ENCODE peak calls at places on chromosome 7, in seven cellular contexts. E is cardiac fibroblast; N is right atrium auricular region; S is fibroblast of mammary gland; J is osteoblast; Z is CD8-positive, alpha-beta T cell; K is PC-9. X is an unnamed sample.

GRCh38 chr7:1087462-1087809 is 477 bp upstream of the GPER1 start:
- DNase-seq in E (no peak), N (no peak), S (no peak), J (peak), Z (no peak), K (no peak), X (peak)

GRCh38 chr7:18753972-18754610 is 258.5 kb downstream of the HDAC9 start:
- DNase-seq in E (peak), N (no peak), S (peak), J (no peak), Z (no peak), K (peak), X (peak)

GRCh38 chr7:51067757-51068156 is 248.9 kb downstream of the COBL start:
- DNase-seq in E (peak), N (peak), S (peak), J (peak), Z (peak), K (peak), X (peak)

GRCh38 chr7:138506764-138507163 is 46.7 kb downstream of the TRIM24 start:
- DNase-seq in E (no peak), N (no peak), S (no peak), J (no peak), Z (no peak), K (no peak), X (no peak)

GRCh38 chr7:81659697-81660395 is 110.0 kb downstream of the HGF start:
- DNase-seq in E (no peak), N (no peak), S (no peak), J (no peak), Z (no peak), K (no peak), X (no peak)

GRCh38 chr7:130560972-130561371 is 69.1 kb downstream of the MEST start:
- DNase-seq in E (peak), N (no peak), S (peak), J (peak), Z (no peak), K (peak), X (peak)

GRCh38 chr7:76225951-76226350 is 24.3 kb downstream of the SRRM3 start:
- DNase-seq in E (no peak), N (no peak), S (no peak), J (no peak), Z (no peak), K (no peak), X (no peak)

GRCh38 chr7:102933763-102934162 is 21.0 kb downstream of the LRRC17 start:
- DNase-seq in E (peak), N (peak), S (peak), J (peak), Z (no peak), K (no peak), X (peak)

GRCh38 chr7:46215987-46216567 is 295.0 kb upstream of the IGFBP3 start:
- DNase-seq in E (peak), N (no peak), S (no peak), J (peak), Z (no peak), K (no peak), X (no peak)

GRCh38 chr7:82325416-82325815 is 118.2 kb downstream of the CACNA2D1 start:
- DNase-seq in E (no peak), N (no peak), S (no peak), J (no peak), Z (no peak), K (no peak), X (peak)

GRCh38 chr7:148527717-148528168 is 62.8 kb upstream of the C7orf33 start:
- DNase-seq in E (peak), N (peak), S (peak), J (peak), Z (peak), K (peak), X (peak)

GRCh38 chr7:140035400-140036223 is 27.1 kb downstream of the PARP12 start:
- DNase-seq in E (peak), N (no peak), S (peak), J (no peak), Z (no peak), K (no peak), X (peak)

GRCh38 chr7:28999421-28999820 is 41.3 kb upstream of the TRIL start:
- DNase-seq in E (no peak), N (no peak), S (no peak), J (no peak), Z (no peak), K (no peak), X (no peak)

GRCh38 chr7:116495737-116496136 is 3.8 kb upstream of the CAV2 start:
- DNase-seq in E (peak), N (no peak), S (peak), J (no peak), Z (no peak), K (peak), X (no peak)

GRCh38 chr7:72337822-72338167 is 74.3 kb downstream of the CALN1 start:
- DNase-seq in E (no peak), N (peak), S (no peak), J (no peak), Z (no peak), K (no peak), X (no peak)

GRCh38 chr7:115906690-115907089 is 123.9 kb downstream of the TFEC start:
- DNase-seq in E (no peak), N (no peak), S (no peak), J (no peak), Z (no peak), K (no peak), X (no peak)

GRCh38 chr7:117873056-117873932 is at the start of gene CTTNBP2:
- DNase-seq in E (peak), N (peak), S (peak), J (peak), Z (no peak), K (no peak), X (peak)

GRCh38 chr7:70726951-70727378 is 405.0 kb upstream of the GALNT17 start:
- DNase-seq in E (no peak), N (no peak), S (no peak), J (no peak), Z (no peak), K (no peak), X (no peak)

GRCh38 chr7:47336178-47337020 is 245.5 kb downstream of the TNS3 start:
- DNase-seq in E (peak), N (peak), S (peak), J (peak), Z (no peak), K (no peak), X (no peak)

GRCh38 chr7:138245216-138245615 is 169.0 kb downstream of the AKR1D1 start:
- DNase-seq in E (no peak), N (no peak), S (no peak), J (no peak), Z (no peak), K (no peak), X (no peak)

GRCh38 chr7:19707240-19707639 is 1.6 kb downstream of the POLR1F start:
- DNase-seq in E (peak), N (no peak), S (peak), J (no peak), Z (no peak), K (peak), X (peak)

GRCh38 chr7:141217938-141218337 is 144.1 kb downstream of the TMEM178B start:
- DNase-seq in E (no peak), N (no peak), S (no peak), J (no peak), Z (no peak), K (no peak), X (no peak)

GRCh38 chr7:79114875-79115274 is 338.6 kb downstream of the MAGI2 start:
- DNase-seq in E (no peak), N (no peak), S (no peak), J (no peak), Z (no peak), K (no peak), X (no peak)

GRCh38 chr7:1843271-1843861 is 173.3 kb downstream of the ELFN1 start:
- DNase-seq in E (no peak), N (no peak), S (no peak), J (peak), Z (no peak), K (peak), X (peak)

GRCh38 chr7:44223362-44224114 is 22.8 kb downstream of the YKT6 start:
- DNase-seq in E (no peak), N (no peak), S (no peak), J (no peak), Z (no peak), K (no peak), X (no peak)

GRCh38 chr7:147096629-147097028 is 980.0 kb downstream of the CNTNAP2 start:
- DNase-seq in E (no peak), N (no peak), S (no peak), J (no peak), Z (no peak), K (no peak), X (no peak)

GRCh38 chr7:99860281-99861127 is 16.3 kb downstream of the OR2AE1 start:
- DNase-seq in E (peak), N (peak), S (peak), J (peak), Z (no peak), K (no peak), X (peak)

GRCh38 chr7:32611201-32611691 is 116.0 kb downstream of the AVL9 start:
- DNase-seq in E (peak), N (no peak), S (peak), J (peak), Z (no peak), K (no peak), X (peak)

GRCh38 chr7:142413280-142414000 is 155.6 kb upstream of the PRSS58 start:
- DNase-seq in E (no peak), N (no peak), S (no peak), J (no peak), Z (no peak), K (no peak), X (no peak)

GRCh38 chr7:142409471-142409870 is 151.6 kb upstream of the PRSS58 start:
- DNase-seq in E (no peak), N (no peak), S (no peak), J (no peak), Z (no peak), K (no peak), X (no peak)

GRCh38 chr7:142414135-142414534 is 156.3 kb upstream of the PRSS58 start:
- DNase-seq in E (no peak), N (no peak), S (no peak), J (no peak), Z (no peak), K (no peak), X (no peak)

GRCh38 chr7:142414915-142415314 is 157.1 kb upstream of the PRSS58 start:
- DNase-seq in E (no peak), N (no peak), S (no peak), J (no peak), Z (no peak), K (no peak), X (no peak)

DNA sequence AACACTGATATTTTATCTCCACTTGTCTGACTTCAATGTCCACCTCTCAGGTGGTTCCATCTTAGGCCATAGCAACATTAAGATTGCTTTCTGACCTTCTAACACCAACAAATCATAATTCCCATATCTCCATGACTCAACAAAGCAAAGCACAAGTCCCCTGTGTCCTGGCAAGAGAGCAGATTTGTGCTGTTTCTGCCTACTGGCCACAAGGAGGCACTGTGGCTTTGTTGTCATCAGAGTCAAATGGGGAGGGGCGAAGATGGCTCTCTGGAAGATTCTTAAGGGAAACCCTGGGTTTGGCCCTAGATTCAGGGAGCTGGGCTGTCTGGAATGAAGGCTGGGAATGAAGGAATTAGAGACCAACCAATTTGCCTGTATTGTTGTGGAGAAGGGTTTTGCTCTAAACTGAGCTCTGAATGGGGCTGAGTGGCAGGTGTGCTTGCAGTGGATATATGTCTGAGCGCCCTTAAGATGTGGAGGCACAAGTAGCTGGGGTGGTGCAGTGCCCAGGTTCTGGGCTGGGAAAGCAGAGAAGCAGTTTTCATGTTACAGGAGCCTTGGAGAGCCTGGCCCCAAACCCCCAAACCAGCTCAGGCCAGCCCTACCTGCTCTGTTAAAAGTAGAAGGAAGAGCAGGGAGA is 154.8 kb upstream of the PRSS58 start:
- DNase-seq in E (peak), N (no peak), S (peak), J (peak), Z (peak), K (peak), X (peak)
- TF ChIP-seq CTCF in E (peak), N (peak), S (peak), J (peak), Z (peak), K (peak), X (peak)

GRCh38 chr7:134016942-134017303 is 110.2 kb upstream of the LRGUK start:
- DNase-seq in E (no peak), N (no peak), S (no peak), J (no peak), Z (no peak), K (no peak), X (no peak)

GRCh38 chr7:134014935-134015334 is 112.2 kb upstream of the LRGUK start:
- DNase-seq in E (no peak), N (no peak), S (peak), J (no peak), Z (no peak), K (no peak), X (no peak)

GRCh38 chr7:134018321-134018720 is 108.8 kb upstream of the LRGUK start:
- DNase-seq in E (no peak), N (no peak), S (no peak), J (no peak), Z (no peak), K (no peak), X (no peak)

GRCh38 chr7:134019251-134019650 is 107.9 kb upstream of the LRGUK start:
- DNase-seq in E (no peak), N (no peak), S (no peak), J (no peak), Z (no peak), K (no peak), X (no peak)

GRCh38 chr7:134016223-134016941 is 110.8 kb upstream of the LRGUK start:
- DNase-seq in E (peak), N (no peak), S (peak), J (no peak), Z (no peak), K (no peak), X (peak)
- H3K4me3 ChIP-seq in E (no peak), N (no peak), S (no peak), J (no peak), Z (no peak), K (no peak), X (no peak)

GRCh38 chr7:101816499-101817030 is 861 bp upstream of the CUX1 start:
- DNase-seq in E (peak), N (no peak), S (peak), J (peak), Z (no peak), K (no peak), X (no peak)

GRCh38 chr7:101814996-101815825 is 2.2 kb upstream of the CUX1 start:
- DNase-seq in E (no peak), N (no peak), S (no peak), J (no peak), Z (peak), K (no peak), X (no peak)

GRCh38 chr7:101814081-101814995 is 3.1 kb upstream of the CUX1 start:
- DNase-seq in E (peak), N (no peak), S (peak), J (peak), Z (peak), K (no peak), X (peak)

GRCh38 chr7:101817031-101817929 is at the start of gene CUX1:
- DNase-seq in E (no peak), N (no peak), S (no peak), J (peak), Z (no peak), K (no peak), X (no peak)

DNA sequence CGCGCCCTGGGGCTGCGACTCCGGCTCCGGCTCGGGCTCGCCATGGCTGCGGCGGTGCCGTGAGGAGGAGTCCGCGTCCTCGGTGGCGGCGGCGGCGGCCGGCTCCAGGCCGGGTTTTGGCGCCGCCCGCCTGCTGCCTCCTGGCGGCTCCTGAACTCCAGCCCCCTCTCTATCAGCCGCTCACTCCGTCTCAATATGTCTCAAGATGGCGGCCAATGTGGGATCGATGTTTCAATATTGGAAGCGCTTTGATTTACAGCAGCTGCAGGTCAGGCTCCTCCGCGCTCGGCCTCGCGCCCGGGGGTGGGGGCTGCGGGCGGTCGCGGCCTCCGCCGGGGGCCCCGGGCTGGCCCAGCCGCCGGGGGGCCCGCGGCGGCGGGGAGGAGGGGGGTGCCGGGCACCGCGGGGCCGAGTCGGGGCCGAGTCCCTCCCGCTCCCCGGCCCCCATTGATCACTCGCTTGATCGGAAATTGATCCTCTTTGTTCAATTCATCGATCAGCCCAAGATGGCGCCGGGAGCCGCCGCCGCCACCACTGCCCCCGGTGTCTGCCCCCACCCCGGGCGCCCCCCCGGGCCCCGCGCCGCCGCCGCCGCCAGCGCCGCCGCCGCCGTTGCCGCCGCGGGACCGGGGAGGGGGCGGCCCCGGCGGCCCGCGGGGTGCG is 1.5 kb upstream of the CUX1 start:
- DNase-seq in E (peak), N (peak), S (peak), J (peak), Z (peak), K (peak), X (peak)
- TF ChIP-seq CTCF in E (peak), N (no peak), S (no peak), J (peak), Z (no peak), K (no peak), X (peak)

GRCh38 chr7:145434811-145435210 is 599.0 kb upstream of the TPK1 start:
- DNase-seq in E (no peak), N (no peak), S (peak), J (no peak), Z (no peak), K (no peak), X (no peak)

DNA sequence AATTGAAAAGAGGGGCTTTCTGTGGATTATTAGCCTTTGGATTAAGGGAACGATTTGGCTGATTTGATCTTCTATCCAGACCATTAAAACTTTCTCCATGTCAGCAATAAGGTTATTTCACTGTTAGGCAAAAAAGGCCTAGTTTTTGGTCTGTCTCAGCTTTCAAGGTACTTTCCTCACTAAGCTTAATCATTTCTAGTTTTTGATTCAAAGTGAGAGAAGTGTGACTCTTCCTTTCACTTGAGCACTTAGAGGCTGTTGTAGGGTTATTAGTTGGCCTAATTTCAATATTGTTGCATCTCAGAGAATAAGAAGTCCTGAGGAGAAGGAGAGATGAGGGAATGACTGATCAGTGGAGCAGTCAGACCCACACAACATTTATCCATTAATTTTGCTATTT is 596.0 kb upstream of the TPK1 start:
- DNase-seq in E (no peak), N (no peak), S (no peak), J (no peak), Z (no peak), K (no peak), X (no peak)
- H3K4me3 ChIP-seq in E (no peak), N (no peak), S (no peak), J (no peak), Z (no peak), K (no peak), X (no peak)

GRCh38 chr7:34389332-34390078 is 268.5 kb upstream of the NPSR1 start:
- DNase-seq in E (no peak), N (no peak), S (no peak), J (no peak), Z (no peak), K (no peak), X (no peak)
- TF ChIP-seq CTCF in E (no peak), N (no peak), S (no peak), J (no peak), Z (no peak), K (no peak), X (no peak)

GRCh38 chr7:134892963-134893362 is 93.3 kb upstream of the AGBL3 start:
- DNase-seq in E (no peak), N (no peak), S (peak), J (no peak), Z (no peak), K (no peak), X (no peak)

GRCh38 chr7:134893920-134894319 is 92.4 kb upstream of the AGBL3 start:
- DNase-seq in E (no peak), N (no peak), S (no peak), J (no peak), Z (no peak), K (no peak), X (no peak)

GRCh38 chr7:134896073-134896472 is 90.2 kb upstream of the AGBL3 start:
- DNase-seq in E (no peak), N (no peak), S (no peak), J (no peak), Z (no peak), K (no peak), X (no peak)

GRCh38 chr7:134892002-134892693 is 94.2 kb upstream of the AGBL3 start:
- DNase-seq in E (peak), N (no peak), S (peak), J (peak), Z (no peak), K (no peak), X (peak)

DNA sequence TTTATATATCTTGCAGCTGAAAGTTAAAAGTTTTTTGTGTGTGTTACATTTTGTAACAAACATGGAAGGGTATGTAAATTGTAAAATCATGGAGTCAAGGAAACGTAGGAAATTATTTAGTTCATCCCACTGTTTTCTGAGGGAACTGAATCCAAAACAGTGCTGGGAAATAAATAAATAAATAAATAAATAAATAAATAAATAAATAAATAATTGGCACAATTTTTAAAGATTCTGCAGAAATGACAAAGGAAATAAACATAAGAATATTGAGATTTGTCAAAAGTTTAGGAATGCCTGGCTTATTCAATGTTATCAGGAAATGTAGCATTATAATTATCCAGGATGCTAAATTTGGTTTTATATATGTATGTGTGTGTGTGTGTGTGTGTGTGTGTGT is 91.4 kb upstream of the AGBL3 start:
- DNase-seq in E (no peak), N (no peak), S (no peak), J (no peak), Z (no peak), K (no peak), X (no peak)
- H3K4me3 ChIP-seq in E (no peak), N (no peak), S (no peak), J (no peak), Z (no peak), K (no peak), X (no peak)

X was measured in astrocyte of the spinal cord.